ENCODE peak calls at places on chromosomes 6 and 20, in four cellular contexts. One of them, this sample, is unnamed.
A peak's percentile ranks its signal among the peaks of the same experiment; 100 is the strongest.

GRCh38 chr6:152318278-152318677 is 318.9 kb downstream of the SYNE1 start:
- DNase-seq in A549: no peak
- DNase-seq in K562: no peak
- DNase-seq in HepG2: no peak
- DNase-seq in this sample: no peak

GRCh38 chr6:12751694-12752304 is 35.2 kb downstream of the PHACTR1 start:
- DNase-seq in A549: peak; percentile 15
- DNase-seq in K562: peak; percentile 49
- DNase-seq in HepG2: peak; percentile 35
- DNase-seq in this sample: peak; percentile 90

GRCh38 chr6:166307082-166307980 is 861 bp downstream of the PRR18 start:
- DNase-seq in K562: no peak
- DNase-seq in HepG2: no peak
- DNase-seq in A549: no peak
- DNase-seq in this sample: peak; percentile 84

GRCh38 chr6:122610690-122611455 is 668 bp downstream of the PKIB start:
- DNase-seq in A549: peak; percentile 31
- DNase-seq in HepG2: peak; percentile 15
- DNase-seq in K562: no peak
- DNase-seq in this sample: peak; percentile 33

GRCh38 chr6:23728707-23729106 is 397.3 kb upstream of the NRSN1 start:
- DNase-seq in K562: no peak
- DNase-seq in A549: no peak
- DNase-seq in HepG2: no peak
- DNase-seq in this sample: no peak

GRCh38 chr6:153553627-153554026 is 422.5 kb upstream of the RGS17 start:
- DNase-seq in A549: no peak
- DNase-seq in K562: no peak
- DNase-seq in HepG2: peak; percentile 4
- DNase-seq in this sample: peak; percentile 31

GRCh38 chr20:11675920-11676617 is 241.6 kb upstream of the BTBD3 start:
- DNase-seq in HepG2: no peak
- DNase-seq in K562: no peak
- DNase-seq in A549: no peak
- DNase-seq in this sample: no peak

GRCh38 chr6:87139236-87139635 is 16.1 kb upstream of the ZNF292 start:
- DNase-seq in HepG2: peak; percentile 48
- DNase-seq in K562: peak; percentile 35
- DNase-seq in A549: peak; percentile 40
- DNase-seq in this sample: no peak

GRCh38 chr6:118618676-118619377 is 32.6 kb downstream of the CEP85L start:
- DNase-seq in HepG2: peak; percentile 43
- DNase-seq in A549: peak; percentile 7
- DNase-seq in K562: peak; percentile 45
- DNase-seq in this sample: peak; percentile 85

GRCh38 chr6:33419580-33420492 is at the start of gene SYNGAP1:
- DNase-seq in A549: no peak
- DNase-seq in HepG2: no peak
- DNase-seq in K562: no peak
- DNase-seq in this sample: no peak

GRCh38 chr20:59525500-59526241 is 78.7 kb upstream of the PHACTR3 start:
- DNase-seq in A549: peak; percentile 66
- DNase-seq in HepG2: peak; percentile 59
- DNase-seq in K562: peak; percentile 62
- DNase-seq in this sample: no peak

GRCh38 chr20:47561175-47561574 is 59.5 kb downstream of the NCOA3 start:
- DNase-seq in HepG2: no peak
- DNase-seq in K562: no peak
- DNase-seq in A549: no peak
- DNase-seq in this sample: no peak

GRCh38 chr6:80469977-80470376 is 363.5 kb downstream of the BCKDHB start:
- DNase-seq in HepG2: no peak
- DNase-seq in K562: no peak
- DNase-seq in A549: no peak
- DNase-seq in this sample: no peak

GRCh38 chr20:30612344-30612743 is 645.1 kb upstream of the DEFB115 start:
- DNase-seq in K562: no peak
- DNase-seq in A549: no peak
- DNase-seq in HepG2: no peak
- DNase-seq in this sample: no peak

GRCh38 chr20:7959484-7959883 is 19.2 kb upstream of the HAO1 start:
- DNase-seq in K562: no peak
- DNase-seq in HepG2: no peak
- DNase-seq in A549: no peak
- DNase-seq in this sample: no peak

GRCh38 chr6:116314878-116315277 is 35.1 kb upstream of the TSPYL1 start:
- DNase-seq in A549: no peak
- DNase-seq in HepG2: no peak
- DNase-seq in K562: no peak
- DNase-seq in this sample: no peak

GRCh38 chr20:64102647-64103354 is 4.6 kb downstream of the NPBWR2 start:
- DNase-seq in A549: no peak
- DNase-seq in K562: no peak
- DNase-seq in HepG2: no peak
- DNase-seq in this sample: peak; percentile 72

GRCh38 chr6:53979468-53980067 is 131.7 kb upstream of the MLIP start:
- DNase-seq in A549: peak; percentile 11
- DNase-seq in HepG2: peak; percentile 43
- DNase-seq in K562: peak; percentile 29
- DNase-seq in this sample: no peak

GRCh38 chr6:111565316-111566221 is 40.1 kb downstream of the TRAF3IP2 start:
- DNase-seq in HepG2: peak; percentile 30
- DNase-seq in K562: no peak
- DNase-seq in A549: no peak
- DNase-seq in this sample: no peak

GRCh38 chr6:165718486-165718885 is 55.4 kb upstream of the PDE10A start:
- DNase-seq in A549: no peak
- DNase-seq in K562: no peak
- DNase-seq in HepG2: no peak
- DNase-seq in this sample: no peak

GRCh38 chr6:133890941-133891813 is 2.3 kb downstream of the TCF21 start:
- DNase-seq in HepG2: no peak
- DNase-seq in A549: peak; percentile 60
- DNase-seq in K562: peak; percentile 22
- DNase-seq in this sample: no peak

GRCh38 chr20:45322952-45323383 is 14.9 kb upstream of the MATN4 start:
- DNase-seq in A549: no peak
- DNase-seq in K562: peak; percentile 73
- DNase-seq in HepG2: peak; percentile 86
- DNase-seq in this sample: no peak

GRCh38 chr20:54355631-54356280 is 119.6 kb upstream of the DOK5 start:
- DNase-seq in HepG2: no peak
- DNase-seq in A549: no peak
- DNase-seq in K562: no peak
- DNase-seq in this sample: no peak

GRCh38 chr20:31819083-31819784 is at the start of gene MYLK2:
- DNase-seq in A549: no peak
- DNase-seq in K562: no peak
- DNase-seq in HepG2: no peak
- DNase-seq in this sample: no peak

GRCh38 chr6:135424385-135424784 is 73.2 kb downstream of the AHI1 start:
- DNase-seq in A549: no peak
- DNase-seq in K562: no peak
- DNase-seq in HepG2: no peak
- DNase-seq in this sample: no peak

GRCh38 chr6:144758602-144759001 is 473.5 kb downstream of the UTRN start:
- DNase-seq in HepG2: no peak
- DNase-seq in A549: no peak
- DNase-seq in K562: no peak
- DNase-seq in this sample: no peak

GRCh38 chr6:8182209-8182845 is 80.0 kb upstream of the EEF1E1 start:
- DNase-seq in HepG2: no peak
- DNase-seq in K562: no peak
- DNase-seq in A549: no peak
- DNase-seq in this sample: no peak

GRCh38 chr20:58688838-58689237 is 3.8 kb upstream of the NPEPL1 start:
- DNase-seq in A549: no peak
- DNase-seq in K562: no peak
- DNase-seq in HepG2: no peak
- DNase-seq in this sample: peak; percentile 44

GRCh38 chr20:16566080-16566479 is 7.2 kb downstream of the KIF16B start:
- DNase-seq in HepG2: no peak
- DNase-seq in A549: no peak
- DNase-seq in K562: no peak
- DNase-seq in this sample: no peak

GRCh38 chr6:168196385-168196860 is 117.4 kb upstream of the FRMD1 start:
- DNase-seq in A549: no peak
- DNase-seq in HepG2: peak; percentile 72
- DNase-seq in K562: no peak
- DNase-seq in this sample: no peak

GRCh38 chr20:60167840-60168239 is 209.6 kb downstream of the CDH26 start:
- DNase-seq in HepG2: no peak
- DNase-seq in A549: no peak
- DNase-seq in K562: no peak
- DNase-seq in this sample: no peak

GRCh38 chr6:146358341-146359046 is 185.1 kb upstream of the RAB32 start:
- DNase-seq in A549: no peak
- DNase-seq in K562: no peak
- DNase-seq in HepG2: no peak
- DNase-seq in this sample: no peak

GRCh38 chr20:37986063-37986858 is 47.0 kb downstream of the TTI1 start:
- DNase-seq in HepG2: no peak
- DNase-seq in A549: no peak
- DNase-seq in K562: no peak
- DNase-seq in this sample: no peak

DNA sequence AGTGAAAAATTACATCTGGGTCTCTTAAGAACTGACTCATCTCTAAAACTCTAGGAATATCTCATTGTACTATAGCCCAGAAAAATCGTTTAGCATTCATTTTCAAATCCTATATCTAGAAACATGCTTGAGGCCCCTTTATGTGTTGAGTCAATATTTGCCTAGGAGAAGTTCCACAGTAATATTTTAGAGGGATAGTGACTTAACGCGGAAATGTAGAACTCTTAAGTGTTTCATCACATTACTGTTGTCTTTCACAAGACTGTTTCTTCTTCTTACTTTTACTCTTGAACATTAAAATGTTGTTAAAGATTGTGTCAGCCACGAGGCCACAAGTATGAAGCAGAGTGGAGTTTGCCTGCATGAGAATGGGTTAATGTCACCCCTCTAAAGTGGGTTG is 23.0 kb upstream of the MYLIP start:
- DNase-seq in A549: no peak
- DNase-seq in K562: no peak
- DNase-seq in HepG2: no peak
- DNase-seq in this sample: no peak
- TF ChIP-seq RNF2 in A549: no peak
- TF ChIP-seq RNF2 in K562: no peak
- TF ChIP-seq RNF2 in HepG2: no peak
- TF ChIP-seq RNF2 in this sample: no peak

GRCh38 chr6:136961848-136962247 is 39.7 kb downstream of the SLC35D3 start:
- DNase-seq in K562: no peak
- DNase-seq in HepG2: no peak
- DNase-seq in A549: no peak
- DNase-seq in this sample: no peak
- TF ChIP-seq RNF2 in K562: no peak
- TF ChIP-seq RNF2 in HepG2: no peak
- TF ChIP-seq RNF2 in A549: no peak
- TF ChIP-seq RNF2 in this sample: no peak

GRCh38 chr6:68400396-68400795 is 234.7 kb upstream of the ADGRB3 start:
- DNase-seq in K562: no peak
- DNase-seq in HepG2: no peak
- DNase-seq in A549: no peak
- DNase-seq in this sample: no peak
- TF ChIP-seq RNF2 in K562: no peak
- TF ChIP-seq RNF2 in HepG2: no peak
- TF ChIP-seq RNF2 in A549: no peak
- TF ChIP-seq RNF2 in this sample: no peak

DNA sequence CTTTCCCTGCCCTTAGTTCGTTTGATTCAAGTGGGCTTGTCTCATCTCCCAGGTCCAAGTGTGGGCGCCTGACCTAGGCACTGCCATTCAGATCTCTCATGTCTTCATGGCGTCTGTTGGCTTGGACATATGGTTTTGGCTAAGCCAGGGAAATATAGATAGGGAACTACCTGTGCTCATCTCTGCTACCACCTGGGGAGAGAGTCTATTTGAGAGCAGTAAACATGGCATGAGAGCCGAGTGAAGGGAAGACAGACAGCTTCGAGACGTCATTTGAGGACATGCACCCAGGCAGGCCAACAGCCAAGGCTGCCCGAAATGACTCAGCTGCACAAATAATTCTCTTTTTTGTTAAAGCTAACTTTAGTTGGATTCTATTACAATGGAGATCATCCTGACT is 370.7 kb upstream of the AGPAT4 start:
- DNase-seq in K562: no peak
- DNase-seq in A549: no peak
- DNase-seq in HepG2: no peak
- DNase-seq in this sample: no peak
- TF ChIP-seq RNF2 in K562: no peak
- TF ChIP-seq RNF2 in A549: no peak
- TF ChIP-seq RNF2 in HepG2: no peak
- TF ChIP-seq RNF2 in this sample: no peak

DNA sequence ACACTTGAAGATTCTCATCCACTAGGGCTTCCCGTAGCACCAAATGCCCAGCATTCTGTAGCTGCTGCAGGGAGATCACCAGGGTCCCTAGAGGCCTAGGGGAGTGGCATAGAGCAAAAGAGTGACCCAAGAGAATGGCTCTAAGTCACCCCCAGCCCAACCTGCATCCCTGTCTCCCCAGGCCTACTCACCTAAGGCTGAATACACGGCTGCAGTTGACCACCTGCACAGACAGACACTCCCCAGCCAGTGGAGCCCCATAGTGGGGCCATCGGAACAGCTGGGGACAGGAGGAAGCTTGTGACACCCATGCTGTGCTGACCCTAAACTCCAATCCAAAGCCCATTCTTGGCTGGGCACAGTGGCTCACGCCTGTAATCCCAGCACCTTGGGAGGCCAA is 9.5 kb upstream of the SPAG4 start:
- DNase-seq in K562: no peak
- DNase-seq in A549: no peak
- DNase-seq in HepG2: no peak
- DNase-seq in this sample: no peak
- TF ChIP-seq RNF2 in K562: no peak
- TF ChIP-seq RNF2 in A549: no peak
- TF ChIP-seq RNF2 in HepG2: no peak
- TF ChIP-seq RNF2 in this sample: no peak